ENCODE peak calls at places on chromosomes 6 and 20, in nine cellular contexts. One of them, this sample, is unnamed.

GRCh38 chr20:32612831-32613595 is 27.9 kb upstream of the NOL4L start:
- DNase-seq in H9: no peak
- DNase-seq in GM20000: no peak
- DNase-seq in RWPE1: no peak
- DNase-seq in heart right ventricle: no peak
- DNase-seq in A673: no peak
- DNase-seq in CD4-positive, alpha-beta T cell: no peak
- DNase-seq in cardiac muscle cell: no peak
- DNase-seq in HCT116: no peak
- DNase-seq in this sample: no peak

GRCh38 chr20:23132293-23132929 is 46.3 kb upstream of the CD93 start:
- DNase-seq in H9: no peak
- DNase-seq in GM20000: no peak
- DNase-seq in RWPE1: no peak
- DNase-seq in heart right ventricle: no peak
- DNase-seq in A673: no peak
- DNase-seq in CD4-positive, alpha-beta T cell: no peak
- DNase-seq in cardiac muscle cell: no peak
- DNase-seq in HCT116: no peak
- DNase-seq in this sample: no peak

GRCh38 chr20:31833130-31833930 is 12.1 kb downstream of the FOXS1 start:
- DNase-seq in H9: peak; percentile 94
- DNase-seq in GM20000: peak; percentile 81
- DNase-seq in RWPE1: peak; percentile 74
- DNase-seq in heart right ventricle: peak; percentile 70
- DNase-seq in A673: peak; percentile 43
- DNase-seq in CD4-positive, alpha-beta T cell: peak; percentile 48
- DNase-seq in cardiac muscle cell: peak; percentile 75
- DNase-seq in HCT116: peak; percentile 36
- DNase-seq in this sample: peak; percentile 70

GRCh38 chr6:32692019-32692418 is 25.6 kb upstream of the HLA-DQB1 start:
- DNase-seq in H9: peak; percentile 52
- DNase-seq in GM20000: peak; percentile 53
- DNase-seq in RWPE1: no peak
- DNase-seq in heart right ventricle: no peak
- DNase-seq in A673: peak; percentile 22
- DNase-seq in CD4-positive, alpha-beta T cell: peak; percentile 39
- DNase-seq in cardiac muscle cell: peak; percentile 19
- DNase-seq in HCT116: peak; percentile 42
- DNase-seq in this sample: peak; percentile 66

GRCh38 chr6:146546440-146546839 is 2.8 kb downstream of the RAB32 start:
- DNase-seq in H9: no peak
- DNase-seq in GM20000: no peak
- DNase-seq in RWPE1: peak; percentile 76
- DNase-seq in heart right ventricle: no peak
- DNase-seq in A673: no peak
- DNase-seq in CD4-positive, alpha-beta T cell: no peak
- DNase-seq in cardiac muscle cell: no peak
- DNase-seq in HCT116: no peak
- DNase-seq in this sample: peak; percentile 87

GRCh38 chr20:25076731-25077609 is 5.0 kb downstream of the VSX1 start:
- DNase-seq in H9: peak; percentile 36
- DNase-seq in GM20000: no peak
- DNase-seq in RWPE1: peak; percentile 72
- DNase-seq in heart right ventricle: no peak
- DNase-seq in A673: no peak
- DNase-seq in CD4-positive, alpha-beta T cell: no peak
- DNase-seq in cardiac muscle cell: no peak
- DNase-seq in HCT116: peak; percentile 73
- DNase-seq in this sample: peak; percentile 88

GRCh38 chr6:87926687-87927086 is 121.0 kb upstream of the SPACA1 start:
- DNase-seq in H9: no peak
- DNase-seq in GM20000: no peak
- DNase-seq in RWPE1: no peak
- DNase-seq in heart right ventricle: no peak
- DNase-seq in A673: no peak
- DNase-seq in CD4-positive, alpha-beta T cell: no peak
- DNase-seq in cardiac muscle cell: no peak
- DNase-seq in HCT116: no peak
- DNase-seq in this sample: no peak

GRCh38 chr20:56788041-56788670 is 159.1 kb downstream of the TFAP2C start:
- DNase-seq in H9: no peak
- DNase-seq in GM20000: no peak
- DNase-seq in RWPE1: peak; percentile 95
- DNase-seq in heart right ventricle: no peak
- DNase-seq in A673: no peak
- DNase-seq in CD4-positive, alpha-beta T cell: no peak
- DNase-seq in cardiac muscle cell: no peak
- DNase-seq in HCT116: peak; percentile 92
- DNase-seq in this sample: peak; percentile 99

GRCh38 chr20:23326774-23327173 is 23.8 kb upstream of the NXT1 start:
- DNase-seq in H9: no peak
- DNase-seq in GM20000: no peak
- DNase-seq in RWPE1: no peak
- DNase-seq in heart right ventricle: no peak
- DNase-seq in A673: no peak
- DNase-seq in CD4-positive, alpha-beta T cell: no peak
- DNase-seq in cardiac muscle cell: no peak
- DNase-seq in HCT116: no peak
- DNase-seq in this sample: no peak

GRCh38 chr6:98880486-98880885 is 46.1 kb downstream of the POU3F2 start:
- DNase-seq in H9: no peak
- DNase-seq in GM20000: peak; percentile 22
- DNase-seq in RWPE1: no peak
- DNase-seq in heart right ventricle: no peak
- DNase-seq in A673: peak; percentile 1
- DNase-seq in CD4-positive, alpha-beta T cell: no peak
- DNase-seq in cardiac muscle cell: no peak
- DNase-seq in HCT116: no peak
- DNase-seq in this sample: no peak

GRCh38 chr6:13741358-13741757 is 29.7 kb upstream of the RANBP9 start:
- DNase-seq in H9: no peak
- DNase-seq in GM20000: no peak
- DNase-seq in RWPE1: no peak
- DNase-seq in heart right ventricle: no peak
- DNase-seq in A673: no peak
- DNase-seq in CD4-positive, alpha-beta T cell: no peak
- DNase-seq in cardiac muscle cell: no peak
- DNase-seq in HCT116: no peak
- DNase-seq in this sample: no peak

GRCh38 chr6:119353696-119354095 is 4.1 kb upstream of the MAN1A1 start:
- DNase-seq in H9: no peak
- DNase-seq in GM20000: no peak
- DNase-seq in RWPE1: no peak
- DNase-seq in heart right ventricle: no peak
- DNase-seq in A673: no peak
- DNase-seq in CD4-positive, alpha-beta T cell: no peak
- DNase-seq in cardiac muscle cell: no peak
- DNase-seq in HCT116: no peak
- DNase-seq in this sample: no peak

GRCh38 chr20:46772901-46773300 is 63.5 kb downstream of the SLC2A10 start:
- DNase-seq in H9: no peak
- DNase-seq in GM20000: no peak
- DNase-seq in RWPE1: no peak
- DNase-seq in heart right ventricle: no peak
- DNase-seq in A673: no peak
- DNase-seq in CD4-positive, alpha-beta T cell: no peak
- DNase-seq in cardiac muscle cell: no peak
- DNase-seq in HCT116: no peak
- DNase-seq in this sample: no peak

GRCh38 chr6:35024601-35025054 is 116.5 kb downstream of the TCP11 start:
- DNase-seq in H9: no peak
- DNase-seq in GM20000: no peak
- DNase-seq in RWPE1: peak; percentile 80
- DNase-seq in heart right ventricle: peak; percentile 52
- DNase-seq in A673: no peak
- DNase-seq in CD4-positive, alpha-beta T cell: no peak
- DNase-seq in cardiac muscle cell: peak; percentile 81
- DNase-seq in HCT116: peak; percentile 29
- DNase-seq in this sample: peak; percentile 78

GRCh38 chr20:25672659-25673058 is 24.0 kb downstream of the ZNF337 start:
- DNase-seq in H9: no peak
- DNase-seq in GM20000: no peak
- DNase-seq in RWPE1: no peak
- DNase-seq in heart right ventricle: no peak
- DNase-seq in A673: no peak
- DNase-seq in CD4-positive, alpha-beta T cell: no peak
- DNase-seq in cardiac muscle cell: no peak
- DNase-seq in HCT116: no peak
- DNase-seq in this sample: no peak

GRCh38 chr6:142728910-142729481 is 216.0 kb downstream of the HIVEP2 start:
- DNase-seq in H9: no peak
- DNase-seq in GM20000: no peak
- DNase-seq in RWPE1: no peak
- DNase-seq in heart right ventricle: no peak
- DNase-seq in A673: peak; percentile 38
- DNase-seq in CD4-positive, alpha-beta T cell: no peak
- DNase-seq in cardiac muscle cell: no peak
- DNase-seq in HCT116: no peak
- DNase-seq in this sample: no peak

GRCh38 chr20:59382907-59383306 is 82.5 kb downstream of the EDN3 start:
- DNase-seq in H9: no peak
- DNase-seq in GM20000: no peak
- DNase-seq in RWPE1: no peak
- DNase-seq in heart right ventricle: no peak
- DNase-seq in A673: no peak
- DNase-seq in CD4-positive, alpha-beta T cell: no peak
- DNase-seq in cardiac muscle cell: no peak
- DNase-seq in HCT116: no peak
- DNase-seq in this sample: no peak

GRCh38 chr20:59387891-59388290 is 87.5 kb downstream of the EDN3 start:
- DNase-seq in H9: no peak
- DNase-seq in GM20000: no peak
- DNase-seq in RWPE1: no peak
- DNase-seq in heart right ventricle: no peak
- DNase-seq in A673: no peak
- DNase-seq in CD4-positive, alpha-beta T cell: no peak
- DNase-seq in cardiac muscle cell: no peak
- DNase-seq in HCT116: no peak
- DNase-seq in this sample: no peak

GRCh38 chr20:59385038-59385437 is 84.6 kb downstream of the EDN3 start:
- DNase-seq in H9: no peak
- DNase-seq in GM20000: no peak
- DNase-seq in RWPE1: no peak
- DNase-seq in heart right ventricle: no peak
- DNase-seq in A673: no peak
- DNase-seq in CD4-positive, alpha-beta T cell: no peak
- DNase-seq in cardiac muscle cell: no peak
- DNase-seq in HCT116: no peak
- DNase-seq in this sample: no peak

GRCh38 chr20:59386819-59387218 is 86.4 kb downstream of the EDN3 start:
- DNase-seq in H9: no peak
- DNase-seq in GM20000: no peak
- DNase-seq in RWPE1: no peak
- DNase-seq in heart right ventricle: no peak
- DNase-seq in A673: no peak
- DNase-seq in CD4-positive, alpha-beta T cell: no peak
- DNase-seq in cardiac muscle cell: no peak
- DNase-seq in HCT116: no peak
- DNase-seq in this sample: no peak

DNA sequence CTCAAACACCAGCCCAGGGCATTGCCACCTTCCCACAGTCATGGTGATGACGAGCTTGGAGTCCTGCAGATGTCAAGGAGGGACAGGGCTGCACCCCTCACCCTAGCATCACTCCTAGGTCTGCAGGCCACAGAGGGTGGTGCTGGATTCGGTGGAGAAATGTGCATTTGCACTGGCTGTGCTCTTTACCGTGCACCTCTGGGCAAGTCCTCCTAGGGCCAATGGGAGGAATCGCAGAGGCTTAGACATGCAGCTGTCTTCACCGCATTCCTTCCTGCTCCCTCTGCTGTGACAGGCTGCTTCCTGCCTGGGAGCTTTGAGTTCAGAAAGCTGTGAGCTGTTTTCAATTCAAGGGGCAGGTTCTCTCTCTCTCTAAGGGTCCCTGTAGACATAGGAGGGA is 85.0 kb downstream of the EDN3 start:
- DNase-seq in H9: peak; percentile 56
- DNase-seq in GM20000: no peak
- DNase-seq in RWPE1: no peak
- DNase-seq in heart right ventricle: no peak
- DNase-seq in A673: no peak
- DNase-seq in CD4-positive, alpha-beta T cell: no peak
- DNase-seq in cardiac muscle cell: peak; percentile 3
- DNase-seq in HCT116: no peak
- DNase-seq in this sample: no peak
- TF ChIP-seq CTCF in H9: peak; percentile 28
- TF ChIP-seq CTCF in GM20000: no peak
- TF ChIP-seq CTCF in RWPE1: no peak
- TF ChIP-seq CTCF in heart right ventricle: no peak
- TF ChIP-seq CTCF in A673: no peak
- TF ChIP-seq CTCF in CD4-positive, alpha-beta T cell: no peak
- TF ChIP-seq CTCF in cardiac muscle cell: no peak
- TF ChIP-seq CTCF in HCT116: no peak
- TF ChIP-seq CTCF in this sample: no peak

GRCh38 chr6:107869871-107870270 is 45.8 kb upstream of the SCML4 start:
- DNase-seq in H9: no peak
- DNase-seq in GM20000: no peak
- DNase-seq in RWPE1: no peak
- DNase-seq in heart right ventricle: no peak
- DNase-seq in A673: no peak
- DNase-seq in CD4-positive, alpha-beta T cell: no peak
- DNase-seq in cardiac muscle cell: no peak
- DNase-seq in HCT116: no peak
- DNase-seq in this sample: no peak
- TF ChIP-seq CTCF in H9: peak; percentile 25
- TF ChIP-seq CTCF in GM20000: no peak
- TF ChIP-seq CTCF in RWPE1: no peak
- TF ChIP-seq CTCF in heart right ventricle: no peak
- TF ChIP-seq CTCF in A673: peak; percentile 33
- TF ChIP-seq CTCF in CD4-positive, alpha-beta T cell: no peak
- TF ChIP-seq CTCF in cardiac muscle cell: no peak
- TF ChIP-seq CTCF in HCT116: peak; percentile 11
- TF ChIP-seq CTCF in this sample: no peak

GRCh38 chr20:58378704-58379103 is 10.3 kb upstream of the VAPB start:
- DNase-seq in H9: no peak
- DNase-seq in GM20000: no peak
- DNase-seq in RWPE1: no peak
- DNase-seq in heart right ventricle: no peak
- DNase-seq in A673: no peak
- DNase-seq in CD4-positive, alpha-beta T cell: no peak
- DNase-seq in cardiac muscle cell: no peak
- DNase-seq in HCT116: no peak
- DNase-seq in this sample: no peak
- TF ChIP-seq CTCF in H9: peak; percentile 36
- TF ChIP-seq CTCF in GM20000: no peak
- TF ChIP-seq CTCF in RWPE1: no peak
- TF ChIP-seq CTCF in heart right ventricle: no peak
- TF ChIP-seq CTCF in A673: peak; percentile 30
- TF ChIP-seq CTCF in CD4-positive, alpha-beta T cell: no peak
- TF ChIP-seq CTCF in cardiac muscle cell: peak; percentile 19
- TF ChIP-seq CTCF in HCT116: no peak
- TF ChIP-seq CTCF in this sample: peak; percentile 50

DNA sequence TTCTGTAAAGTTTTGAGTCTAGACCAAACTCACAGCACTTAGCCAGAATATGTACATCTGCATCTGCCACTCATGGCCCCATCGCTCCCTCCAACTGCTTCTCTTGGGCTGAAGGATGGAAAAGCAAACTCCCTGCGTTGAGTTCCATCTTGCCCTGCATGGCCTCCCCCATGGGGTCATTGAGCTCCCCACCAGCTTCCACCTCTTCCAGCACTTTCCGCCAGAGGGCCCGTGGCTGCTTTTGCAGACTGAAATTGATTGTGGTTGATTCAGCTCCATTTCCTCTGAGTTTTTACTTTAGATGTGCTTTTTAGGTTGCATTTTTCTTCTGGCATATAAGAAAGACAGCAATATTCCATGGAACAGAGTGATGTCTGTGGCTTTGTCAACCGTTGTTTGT is 263.1 kb downstream of the ESR1 start:
- DNase-seq in H9: no peak
- DNase-seq in GM20000: no peak
- DNase-seq in RWPE1: no peak
- DNase-seq in heart right ventricle: no peak
- DNase-seq in A673: no peak
- DNase-seq in CD4-positive, alpha-beta T cell: no peak
- DNase-seq in cardiac muscle cell: no peak
- DNase-seq in HCT116: no peak
- DNase-seq in this sample: no peak
- TF ChIP-seq CTCF in H9: no peak
- TF ChIP-seq CTCF in GM20000: no peak
- TF ChIP-seq CTCF in RWPE1: no peak
- TF ChIP-seq CTCF in heart right ventricle: no peak
- TF ChIP-seq CTCF in A673: no peak
- TF ChIP-seq CTCF in CD4-positive, alpha-beta T cell: no peak
- TF ChIP-seq CTCF in cardiac muscle cell: no peak
- TF ChIP-seq CTCF in HCT116: no peak
- TF ChIP-seq CTCF in this sample: no peak

This sample was measured in PC-3.